ENCODE peak calls at places on chromosomes 7 and 10, in six cellular contexts. Z is lower leg skin, K is uterus, C is adrenal gland, A is GM12878, X is esophagus squamous epithelium. Y is an unnamed sample.
A peak's percentile ranks its signal among the peaks of the same experiment; 100 is the strongest.

GRCh38 chr7:94655562-94655883 is 410 bp downstream of the SGCE start:
- DNase-seq in Z (no peak), X (no peak), C (peak; percentile 38), A (no peak), K (peak; percentile 15), Y (no peak)

GRCh38 chr10:24691113-24691512 is 32.6 kb downstream of the ARHGAP21 start:
- DNase-seq in C (no peak), A (no peak), K (peak; percentile 30), Z (no peak), X (no peak), Y (no peak)

GRCh38 chr10:103835121-103836045 is 20.0 kb downstream of the SH3PXD2A start:
- DNase-seq in A (no peak), X (no peak), Z (peak; percentile 94), K (peak; percentile 78), C (peak; percentile 48), Y (peak; percentile 58)

GRCh38 chr10:114312585-114312984 is 73.5 kb downstream of the VWA2 start:
- DNase-seq in K (no peak), Z (no peak), A (no peak), X (no peak), C (no peak), Y (no peak)

GRCh38 chr7:102819151-102819550 is 70.4 kb downstream of the FAM185A start:
- DNase-seq in X (no peak), A (no peak), C (no peak), Z (no peak), K (no peak), Y (no peak)

GRCh38 chr10:116669832-116670644 is 49.3 kb downstream of the PNLIPRP2 start:
- DNase-seq in X (no peak), Z (peak; percentile 82), A (no peak), K (no peak), C (no peak), Y (no peak)

GRCh38 chr10:34780818-34781380 is 34.2 kb downstream of the PARD3 start:
- DNase-seq in C (peak; percentile 47), K (peak; percentile 70), X (no peak), A (peak; percentile 47), Z (no peak), Y (no peak)

GRCh38 chr10:43940898-43941777 is 292.5 kb upstream of the ZNF32 start:
- DNase-seq in X (no peak), Z (peak; percentile 43), A (no peak), C (no peak), K (no peak), Y (no peak)

DNA sequence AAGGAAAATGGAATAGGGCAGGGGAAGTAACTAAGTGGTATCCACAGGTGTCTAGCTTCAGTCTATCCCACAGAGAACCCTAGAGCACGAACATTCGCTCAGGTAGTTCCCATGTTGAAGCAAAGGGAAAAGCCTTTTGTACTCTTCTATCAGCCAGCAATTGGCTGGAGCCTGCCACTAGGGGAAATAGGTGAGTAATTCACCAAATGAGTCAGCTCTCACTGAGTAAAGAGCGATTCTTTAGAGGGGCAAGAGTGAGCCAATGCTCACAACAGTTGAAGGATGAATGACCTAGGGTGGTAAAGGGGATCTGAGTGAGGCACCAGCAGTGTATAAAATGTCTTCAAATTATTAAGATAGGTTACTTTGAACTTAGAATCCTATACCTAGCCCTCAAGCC is 94.1 kb upstream of the ZNF800 start:
- DNase-seq in X (no peak), K (no peak), Z (no peak), A (no peak), C (no peak), Y (no peak)
- TF ChIP-seq CTCF in X (no peak), K (no peak), Z (no peak), A (no peak), C (no peak), Y (no peak)

GRCh38 chr10:97445722-97446639 is at the start of the genes EXOSC1 and ZDHHC16:
- DNase-seq in A (peak; percentile 93), K (peak; percentile 91), X (peak; percentile 55), C (peak; percentile 93), Z (peak; percentile 98), Y (peak; percentile 83)
- TF ChIP-seq POLR2A in A (peak; percentile 84), K (peak; percentile 34), X (no peak), C (peak; percentile 65), Z (no peak), Y (no peak)

DNA sequence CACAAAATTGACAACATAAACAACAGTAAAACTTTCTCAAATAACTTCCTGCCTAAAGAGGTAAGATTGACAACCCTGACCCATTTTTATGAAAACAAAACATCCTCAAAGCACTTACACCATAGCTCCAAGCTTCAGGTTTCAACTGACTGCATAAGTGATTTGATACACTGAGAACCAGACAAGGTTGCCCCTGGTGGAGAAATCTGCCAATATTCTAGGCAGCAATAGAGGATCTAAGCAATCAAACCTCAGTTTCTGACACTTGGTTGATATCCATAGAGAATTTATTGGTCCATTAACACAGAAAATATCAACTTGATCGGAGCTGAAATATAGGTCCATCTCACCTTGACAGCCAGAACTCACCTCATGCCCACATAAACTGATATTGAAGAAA is 147.8 kb downstream of the ELAPOR2 start:
- DNase-seq in X (no peak), Z (no peak), A (no peak), K (no peak), C (no peak), Y (no peak)
- TF ChIP-seq CTCF in X (no peak), Z (no peak), A (peak; percentile 24), K (no peak), C (no peak), Y (no peak)

GRCh38 chr10:96118604-96119450 is 11.3 kb upstream of the ZNF518A start:
- DNase-seq in Z (no peak), C (no peak), X (no peak), A (no peak), K (no peak), Y (no peak)
- TF ChIP-seq POLR2A in Z (no peak), C (no peak), X (no peak), A (no peak), K (no peak), Y (no peak)

GRCh38 chr7:148486937-148487336 is 103.6 kb upstream of the C7orf33 start:
- DNase-seq in Z (no peak), X (no peak), C (no peak), K (no peak), A (no peak), Y (no peak)

GRCh38 chr7:148483941-148484340 is 106.6 kb upstream of the C7orf33 start:
- DNase-seq in Z (no peak), A (no peak), X (no peak), K (no peak), C (no peak), Y (no peak)

GRCh38 chr7:148484486-148484885 is 106.1 kb upstream of the C7orf33 start:
- DNase-seq in K (no peak), A (no peak), X (no peak), Z (no peak), C (no peak), Y (no peak)

GRCh38 chr7:148483515-148483914 is 107.1 kb upstream of the C7orf33 start:
- DNase-seq in C (no peak), X (no peak), A (no peak), K (no peak), Z (no peak), Y (no peak)

GRCh38 chr7:148485618-148486017 is 104.9 kb upstream of the C7orf33 start:
- DNase-seq in A (no peak), X (no peak), C (no peak), Z (no peak), K (no peak), Y (no peak)
- TF ChIP-seq CTCF in A (no peak), X (no peak), C (no peak), Z (no peak), K (no peak), Y (no peak)

GRCh38 chr7:4641667-4642467 is 40.2 kb upstream of the FOXK1 start:
- DNase-seq in C (peak; percentile 96), Z (peak; percentile 99), X (peak; percentile 68), K (peak; percentile 96), A (peak; percentile 65), Y (peak; percentile 90)
- TF ChIP-seq POLR2A in C (peak; percentile 92), Z (no peak), X (no peak), K (peak; percentile 51), A (peak; percentile 96), Y (peak; percentile 79)

GRCh38 chr10:121169406-121169805 is 318.2 kb downstream of the WDR11 start:
- DNase-seq in Z (no peak), C (no peak), X (no peak), K (no peak), A (no peak), Y (no peak)

GRCh38 chr10:121171825-121172224 is 320.7 kb downstream of the WDR11 start:
- DNase-seq in Z (no peak), X (no peak), C (no peak), K (no peak), A (no peak), Y (no peak)

GRCh38 chr10:121165276-121165675 is 314.1 kb downstream of the WDR11 start:
- DNase-seq in Z (no peak), K (no peak), A (no peak), C (no peak), X (no peak), Y (no peak)

GRCh38 chr10:121167534-121168243 is 316.5 kb downstream of the WDR11 start:
- DNase-seq in C (no peak), Z (no peak), X (no peak), K (no peak), A (no peak), Y (no peak)

DNA sequence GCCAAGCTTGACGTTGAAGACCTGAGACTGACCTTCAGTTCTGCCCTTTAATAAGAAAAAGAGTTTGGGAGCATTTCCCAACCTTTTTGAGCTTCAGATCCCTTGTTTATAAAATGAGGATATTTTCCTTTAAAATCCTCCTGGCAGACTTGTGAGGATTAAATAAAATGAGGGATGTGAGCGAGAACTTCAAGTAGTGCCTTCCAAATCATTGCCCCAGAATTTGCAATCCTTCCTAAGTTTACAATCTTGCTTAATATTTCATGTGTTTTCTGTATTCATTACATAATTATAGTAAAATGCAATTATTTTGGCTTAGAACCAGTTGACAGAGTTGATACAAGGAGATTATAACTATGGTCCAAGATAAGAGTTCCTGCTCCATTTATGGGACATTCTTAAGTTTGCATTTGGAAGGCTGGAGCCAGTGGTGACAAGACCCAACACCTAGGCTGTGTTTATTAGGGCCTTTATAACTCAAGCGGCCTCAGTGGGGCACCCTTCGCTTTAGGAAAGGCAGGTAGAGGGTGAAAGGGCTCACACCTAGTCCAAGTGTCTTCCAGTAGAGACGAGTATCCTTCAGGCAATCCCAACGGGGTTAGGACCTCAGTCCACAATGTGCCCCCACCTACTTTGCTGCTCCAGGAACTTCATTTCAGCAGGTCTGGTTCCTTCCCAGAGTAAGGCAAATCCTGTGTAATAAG is 317.5 kb downstream of the WDR11 start:
- DNase-seq in K (no peak), Z (no peak), X (no peak), C (no peak), A (no peak), Y (no peak)
- TF ChIP-seq CTCF in K (no peak), Z (no peak), X (peak; percentile 15), C (no peak), A (no peak), Y (no peak)

Y was measured in breast epithelium.